ENCODE peak calls at places on chromosomes 2 and 18, in four cellular contexts. E is WTC11, O is K562, G is H1. X is an unnamed sample.
A peak's percentile ranks its signal among the peaks of the same experiment; 100 is the strongest.

GRCh38 chr2:41500895-41501294 is 546.9 kb upstream of the PKDCC start:
- DNase-seq in O (no peak), E (no peak), G (no peak), X (no peak)

GRCh38 chr2:160241251-160242137 is 41.4 kb upstream of the ITGB6 start:
- DNase-seq in E (no peak), O (no peak), G (no peak), X (peak; percentile 45)

GRCh38 chr18:58338961-58339722 is 289.7 kb downstream of the ALPK2 start:
- DNase-seq in E (peak; percentile 60), O (no peak), G (peak; percentile 61), X (no peak)

GRCh38 chr18:55326134-55326533 is 261.9 kb downstream of the TCF4 start:
- DNase-seq in O (no peak), G (no peak), E (no peak), X (no peak)

GRCh38 chr2:15241208-15241607 is 319.9 kb downstream of the NBAS start:
- DNase-seq in G (no peak), O (no peak), E (no peak), X (no peak)

GRCh38 chr18:45617284-45617683 is 2.0 kb downstream of the SLC14A2 start:
- DNase-seq in O (peak; percentile 9), E (no peak), G (no peak), X (peak; percentile 22)

GRCh38 chr18:7084766-7085080 is 32.9 kb downstream of the LAMA1 start:
- DNase-seq in O (no peak), E (no peak), G (no peak), X (no peak)

GRCh38 chr18:54742654-54743053 is 85.6 kb upstream of the RAB27B start:
- DNase-seq in G (no peak), E (no peak), O (no peak), X (no peak)

GRCh38 chr18:38350141-38350540 is 784.5 kb upstream of the CELF4 start:
- DNase-seq in E (no peak), G (no peak), O (no peak), X (no peak)

GRCh38 chr2:20781656-20782265 is 41.1 kb downstream of the LDAH start:
- DNase-seq in E (peak; percentile 36), G (peak; percentile 48), O (peak; percentile 30), X (peak; percentile 50)

GRCh38 chr2:188984680-188985079 is 10.5 kb downstream of the COL3A1 start:
- DNase-seq in G (no peak), E (no peak), O (no peak), X (no peak)

GRCh38 chr2:85853499-85854165 is 35.2 kb downstream of the ST3GAL5 start:
- DNase-seq in G (no peak), E (no peak), O (no peak), X (no peak)

GRCh38 chr2:74181739-74182138 is 3.1 kb upstream of the MOB1A start:
- DNase-seq in E (no peak), G (no peak), O (peak; percentile 49), X (peak; percentile 41)

GRCh38 chr18:77361382-77361781 is 111.7 kb downstream of the GALR1 start:
- DNase-seq in O (no peak), E (no peak), G (no peak), X (no peak)

GRCh38 chr2:31286961-31287550 is 53.1 kb downstream of the EHD3 start:
- DNase-seq in G (no peak), E (no peak), O (no peak), X (no peak)

GRCh38 chr2:144183744-144184143 is 336.2 kb downstream of the ZEB2 start:
- DNase-seq in O (no peak), E (no peak), G (no peak), X (no peak)

GRCh38 chr2:150081775-150082517 is 405.5 kb downstream of the RND3 start:
- DNase-seq in E (no peak), O (no peak), G (no peak), X (no peak)

DNA sequence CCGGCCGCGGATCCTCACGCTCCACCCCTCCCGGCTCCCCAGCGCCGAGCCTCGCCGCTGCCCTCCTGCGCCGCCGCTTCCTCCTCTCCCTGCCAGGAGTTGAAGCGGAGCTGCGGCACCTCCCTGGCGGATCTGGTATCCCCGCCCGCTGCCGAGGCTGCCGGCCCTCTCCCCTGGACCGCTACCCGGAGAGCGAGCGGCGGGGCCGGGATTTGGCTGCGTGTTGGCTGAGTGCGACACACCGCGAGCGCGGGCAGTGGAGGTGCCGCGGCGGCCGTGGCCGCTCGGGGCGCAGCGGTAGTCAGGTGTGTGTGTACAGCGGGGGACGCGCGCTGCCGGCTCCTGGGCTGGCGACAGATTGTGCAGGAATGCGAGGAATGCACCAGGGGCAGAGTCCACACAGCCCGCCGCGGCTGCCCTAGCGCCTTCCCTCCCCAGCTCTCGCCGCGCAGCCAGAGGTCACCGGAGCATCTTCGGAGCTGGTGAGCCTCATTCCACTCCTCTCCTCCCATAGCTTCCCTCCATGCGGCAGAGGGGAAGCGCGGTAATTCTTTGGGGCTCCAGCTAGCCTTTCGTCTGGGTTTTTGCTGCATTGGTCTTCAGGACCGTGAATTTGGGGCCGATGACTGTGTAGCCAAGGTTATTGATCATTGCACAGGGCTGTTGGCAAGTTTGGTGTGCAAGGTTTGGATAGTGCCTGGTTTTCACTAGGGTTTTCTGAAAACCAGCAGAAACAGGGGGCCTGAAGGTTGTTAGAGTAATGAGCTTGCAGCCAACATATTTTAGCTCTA is 1.3 kb downstream of the PKP4 start:
- DNase-seq in E (peak; percentile 92), O (peak; percentile 74), G (no peak), X (peak; percentile 82)
- TF ChIP-seq TEAD4 in E (peak; percentile 99), O (peak; percentile 99), G (peak; percentile 100), X (peak; percentile 89)

GRCh38 chr18:49006641-49007136 is 55.9 kb upstream of the SMAD7 start:
- DNase-seq in O (no peak), E (no peak), G (no peak), X (no peak)
- TF ChIP-seq TEAD4 in O (no peak), E (no peak), G (no peak), X (no peak)

DNA sequence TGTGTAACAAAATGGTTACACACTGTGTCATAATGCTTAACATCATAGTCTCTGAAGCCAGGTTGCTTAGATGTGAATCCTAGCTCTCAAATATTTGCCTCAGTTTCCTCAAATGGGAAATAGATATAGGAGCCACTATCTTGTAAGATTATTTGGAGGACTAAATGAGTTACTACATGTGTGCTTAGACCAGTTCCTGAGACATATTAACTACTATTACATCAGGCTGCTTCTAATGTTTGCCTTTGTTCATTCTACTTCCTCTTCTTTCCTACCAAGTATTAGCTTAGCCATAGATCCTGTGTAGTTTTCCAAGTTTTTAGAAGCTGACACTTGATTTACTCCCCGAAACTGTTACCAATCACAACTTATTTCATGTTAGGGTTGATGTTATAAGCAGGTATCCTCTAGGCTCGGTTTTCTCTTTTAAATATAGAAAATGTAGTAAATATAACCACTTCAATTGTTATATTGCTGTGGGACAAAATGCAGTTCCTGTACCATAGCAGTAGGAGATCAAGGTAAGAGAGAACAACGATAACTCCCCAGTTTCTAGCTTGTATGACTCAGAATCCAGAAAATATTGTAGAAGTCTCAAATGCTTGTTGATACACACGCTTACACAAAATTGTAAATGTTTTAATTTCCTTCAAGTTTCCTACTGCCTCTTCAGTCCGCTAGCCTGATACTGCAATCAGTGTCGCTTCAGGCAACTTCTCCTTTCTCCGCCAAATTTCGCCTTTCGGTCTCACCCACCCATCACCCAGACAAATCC is 749 bp upstream of the DNAJC10 start:
- DNase-seq in G (no peak), E (no peak), O (peak; percentile 19), X (no peak)
- TF ChIP-seq TEAD4 in G (no peak), E (no peak), O (no peak), X (no peak)

DNA sequence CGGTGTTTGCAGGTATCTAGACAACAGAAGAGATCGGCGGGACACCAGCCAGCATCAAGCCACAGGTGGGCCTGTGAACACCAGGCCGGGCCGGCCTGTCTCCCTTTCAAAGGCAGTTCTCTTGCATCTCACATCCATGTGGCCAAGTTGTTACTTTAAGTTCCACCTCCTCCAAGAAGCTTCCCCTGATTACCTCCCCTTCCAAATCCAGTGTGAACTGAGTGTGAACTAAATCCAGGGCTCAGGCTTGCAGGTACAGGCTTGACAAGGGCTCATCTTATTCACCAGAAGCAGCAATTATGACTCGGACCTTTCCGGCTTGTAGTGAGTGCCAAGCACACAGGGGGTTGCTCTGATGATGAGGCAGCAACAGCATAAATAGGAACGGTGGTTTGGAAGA is 3.9 kb downstream of the CRACDL start:
- DNase-seq in O (no peak), E (no peak), G (no peak), X (no peak)
- TF ChIP-seq TEAD4 in O (no peak), E (no peak), G (no peak), X (no peak)

DNA sequence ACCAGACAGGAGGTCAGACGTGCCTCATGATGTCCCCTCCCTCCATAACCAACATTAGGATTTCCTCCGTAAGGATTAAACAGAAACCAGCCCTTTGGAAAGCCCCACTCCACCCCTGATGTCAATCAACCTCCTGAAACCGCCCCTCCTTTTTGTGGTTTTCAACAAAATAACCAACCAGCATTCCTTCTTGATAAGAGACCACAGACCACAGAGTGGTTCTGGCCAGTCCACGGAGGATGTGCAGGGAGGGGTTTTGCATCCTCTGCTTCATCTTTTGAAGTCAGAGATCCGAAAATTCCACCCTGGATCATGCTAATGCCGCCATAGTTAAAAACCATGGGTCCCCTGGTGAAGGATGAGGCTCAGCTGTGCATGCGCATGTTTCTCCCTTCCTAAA is 180.0 kb upstream of the CCDC150 start:
- DNase-seq in O (peak; percentile 23), E (no peak), G (no peak), X (no peak)
- TF ChIP-seq TEAD4 in O (no peak), E (no peak), G (no peak), X (no peak)

GRCh38 chr2:68027959-68028358 is 34.8 kb downstream of the C1D start:
- DNase-seq in O (no peak), E (no peak), G (no peak), X (no peak)

GRCh38 chr2:68031546-68032160 is 31.2 kb downstream of the C1D start:
- DNase-seq in O (peak; percentile 46), E (no peak), G (no peak), X (peak; percentile 48)

GRCh38 chr2:68031043-68031442 is 31.8 kb downstream of the C1D start:
- DNase-seq in G (no peak), O (no peak), E (no peak), X (no peak)

GRCh38 chr2:68032702-68033101 is 30.1 kb downstream of the C1D start:
- DNase-seq in G (no peak), O (peak; percentile 17), E (no peak), X (no peak)

GRCh38 chr2:68030529-68030928 is 32.3 kb downstream of the C1D start:
- DNase-seq in O (no peak), E (no peak), G (no peak), X (no peak)
- TF ChIP-seq TEAD4 in O (no peak), E (no peak), G (no peak), X (no peak)

GRCh38 chr2:120245520-120245835 is 7.2 kb upstream of the RALB start:
- DNase-seq in E (no peak), O (no peak), G (no peak), X (no peak)
- TF ChIP-seq TEAD4 in E (no peak), O (no peak), G (no peak), X (no peak)

DNA sequence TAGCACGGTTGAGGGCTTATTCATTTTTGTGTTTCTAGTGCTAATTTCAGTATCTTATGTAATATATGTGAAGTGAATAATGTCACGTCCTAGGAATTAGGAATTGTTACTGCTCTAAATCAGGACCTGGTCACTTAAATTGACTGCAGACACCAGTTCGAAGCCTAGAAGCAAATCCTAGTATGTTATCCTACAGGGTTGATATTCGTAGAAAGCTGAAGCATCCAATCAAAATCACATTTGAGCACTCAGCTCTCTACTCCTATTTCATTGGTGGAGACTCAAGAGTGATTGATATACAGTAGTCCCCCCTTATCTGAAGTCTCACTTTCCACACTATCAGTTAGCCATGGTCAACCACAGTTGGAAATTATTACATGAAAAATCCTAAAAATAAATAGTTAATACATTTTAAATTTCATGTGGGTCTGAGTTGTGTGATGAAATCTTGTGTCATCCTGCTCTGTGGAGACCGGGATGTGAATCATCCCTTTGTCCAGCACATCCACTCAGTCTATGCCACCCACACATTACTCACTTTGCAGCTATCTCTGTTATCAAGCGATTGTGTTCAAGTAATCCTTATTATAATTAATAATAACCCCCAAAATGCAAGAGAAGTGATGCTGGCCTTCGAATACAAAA is 35.2 kb upstream of the SCN9A start:
- DNase-seq in G (no peak), E (no peak), O (no peak), X (no peak)
- TF ChIP-seq TEAD4 in G (no peak), E (no peak), O (no peak), X (peak; percentile 35)

X was measured in SK-N-SH.